ENCODE peak calls at places on chromosomes 1 and 21, in nine cellular contexts. E is A549, G is Panc1, T is HCT116, M is SK-N-SH, P is HepG2, N is GM23338, H is K562, K is GM12878. I is an unnamed sample.

GRCh38 chr1:212712451-212713303 is 13.0 kb upstream of the BATF3 start:
- DNase-seq in N (no peak), E (no peak), P (no peak), T (no peak), M (no peak), G (no peak), H (no peak), K (no peak), I (no peak)

GRCh38 chr1:219573960-219574359 is 38.9 kb downstream of the ZC3H11B start:
- DNase-seq in M (no peak), E (no peak), T (no peak), G (no peak), K (no peak), N (no peak), H (no peak), P (no peak), I (no peak)

GRCh38 chr1:189859385-189859977 is 618.2 kb downstream of the BRINP3 start:
- DNase-seq in G (peak), E (peak), K (no peak), M (peak), P (peak), H (peak), T (peak), N (peak), I (peak)

GRCh38 chr1:39671793-39672550 is at the start of gene NT5C1A:
- DNase-seq in G (no peak), M (peak), H (peak), T (no peak), P (no peak), E (no peak), N (peak), K (no peak), I (no peak)

GRCh38 chr21:36929622-36930021 is 36.8 kb downstream of the HLCS start:
- DNase-seq in E (peak), T (no peak), K (no peak), M (no peak), H (no peak), G (no peak), N (peak), P (no peak), I (no peak)

GRCh38 chr1:210010161-210010560 is 72.1 kb downstream of the SYT14 start:
- DNase-seq in K (no peak), E (no peak), G (no peak), T (no peak), H (no peak), N (no peak), M (no peak), P (no peak), I (no peak)

GRCh38 chr1:229185913-229186312 is 85.0 kb upstream of the RAB4A start:
- DNase-seq in M (no peak), G (no peak), T (no peak), E (no peak), K (no peak), P (no peak), H (no peak), N (no peak), I (no peak)

GRCh38 chr1:59285691-59286090 is 11.2 kb upstream of the FGGY start:
- DNase-seq in E (no peak), H (no peak), M (no peak), K (no peak), T (no peak), N (no peak), P (no peak), G (no peak), I (peak)

GRCh38 chr21:41958886-41959563 is 5.2 kb upstream of the C2CD2 start:
- DNase-seq in M (no peak), G (no peak), T (no peak), N (no peak), P (no peak), H (no peak), K (no peak), E (no peak), I (no peak)

GRCh38 chr1:185546029-185546428 is 188.2 kb upstream of the HMCN1 start:
- DNase-seq in N (no peak), K (no peak), G (no peak), P (no peak), T (no peak), M (no peak), E (no peak), H (no peak), I (no peak)
- TF ChIP-seq REST in N (no peak), K (no peak), G (no peak), P (no peak), T (no peak), M (no peak), E (no peak), H (no peak), I (no peak)

DNA sequence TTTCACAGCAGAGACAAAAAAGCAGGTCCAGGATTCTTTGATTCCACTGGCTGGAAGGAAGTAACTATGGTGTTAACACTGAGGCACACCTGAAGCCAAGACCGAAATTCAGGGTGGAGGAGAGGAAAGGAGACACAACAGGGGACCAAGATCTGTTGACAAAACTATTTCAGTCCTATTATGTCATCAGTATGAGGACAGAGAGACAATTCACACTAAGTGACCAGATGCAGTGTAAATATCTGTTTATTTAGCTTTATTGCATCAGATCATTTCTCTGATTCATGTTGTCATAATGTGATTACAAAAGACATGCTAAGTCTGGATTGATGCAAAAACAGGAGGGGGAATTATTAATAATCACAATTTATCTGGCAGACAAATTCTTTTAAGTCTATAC is 118.8 kb downstream of the SIPA1L2 start:
- DNase-seq in G (peak), K (no peak), M (no peak), T (no peak), P (no peak), E (peak), N (no peak), H (no peak), I (no peak)
- H3K27ac ChIP-seq in G (no peak), K (no peak), M (no peak), T (no peak), P (no peak), E (peak), N (no peak), H (no peak), I (no peak)

DNA sequence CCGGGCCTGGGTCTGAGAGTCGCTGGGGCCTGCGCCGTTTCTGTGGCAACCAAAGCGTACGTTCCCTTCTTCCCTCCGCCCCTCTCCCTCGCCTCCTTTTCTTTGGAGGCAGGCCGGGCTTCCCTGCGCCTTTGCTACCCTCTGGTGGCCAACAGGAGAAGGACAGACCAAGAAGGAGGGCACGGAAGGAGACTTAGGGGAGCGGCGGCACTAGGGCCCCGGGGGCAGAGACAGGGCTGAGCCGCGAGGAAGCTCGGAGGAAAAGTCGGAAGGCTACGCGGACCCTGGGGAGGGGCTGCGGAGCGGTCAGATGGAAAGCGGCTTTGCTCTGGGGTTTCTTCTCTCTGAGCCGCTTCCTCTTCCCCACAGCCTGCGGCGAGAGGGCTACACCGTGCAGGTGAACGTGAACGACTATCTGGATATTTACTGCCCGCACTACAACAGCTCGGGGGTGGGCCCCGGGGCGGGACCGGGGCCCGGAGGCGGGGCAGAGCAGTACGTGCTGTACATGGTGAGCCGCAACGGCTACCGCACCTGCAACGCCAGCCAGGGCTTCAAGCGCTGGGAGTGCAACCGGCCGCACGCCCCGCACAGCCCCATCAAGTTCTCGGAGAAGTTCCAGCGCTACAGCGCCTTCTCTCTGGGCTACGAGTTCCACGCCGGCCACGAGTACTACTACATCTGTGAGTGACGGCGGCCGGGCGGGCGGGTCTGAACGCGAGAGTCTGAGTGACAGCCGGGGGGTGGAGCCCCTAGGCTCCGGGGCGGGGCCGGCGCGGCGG is 6.3 kb downstream of the EFNA3 start:
- DNase-seq in N (peak), T (peak), G (peak), E (peak), K (peak), P (peak), H (peak), M (peak), I (peak)
- TF ChIP-seq REST in N (no peak), T (no peak), G (no peak), E (no peak), K (no peak), P (no peak), H (no peak), M (peak), I (no peak)

DNA sequence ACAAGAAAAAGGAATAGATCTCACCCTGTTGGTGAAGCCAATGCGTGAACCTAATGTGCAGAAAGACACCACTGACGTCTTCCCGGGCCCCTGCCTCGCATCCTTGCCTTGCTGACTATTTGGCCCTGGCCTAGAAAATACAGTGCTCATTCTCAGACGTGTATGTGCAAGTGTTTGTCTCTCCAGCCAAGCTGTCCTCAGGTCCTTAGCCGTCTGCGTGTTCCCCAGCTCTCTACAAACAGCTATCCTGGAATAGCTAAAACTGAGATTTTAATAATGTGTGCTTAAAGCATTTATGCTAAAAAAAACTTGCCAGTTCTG is 55.9 kb downstream of the IRF2BP2 start:
- DNase-seq in H (no peak), T (no peak), E (no peak), P (no peak), K (no peak), G (no peak), M (no peak), N (no peak), I (no peak)
- H3K27ac ChIP-seq in H (peak), T (no peak), E (no peak), P (no peak), K (no peak), G (no peak), M (peak), N (no peak), I (no peak)

GRCh38 chr1:8987881-8988617 is 38.2 kb downstream of the SLC2A7 start:
- DNase-seq in G (no peak), M (peak), H (peak), P (no peak), E (peak), T (no peak), K (no peak), N (peak), I (no peak)
- TF ChIP-seq REST in G (no peak), M (no peak), H (no peak), P (no peak), E (no peak), T (no peak), K (no peak), N (no peak), I (no peak)

DNA sequence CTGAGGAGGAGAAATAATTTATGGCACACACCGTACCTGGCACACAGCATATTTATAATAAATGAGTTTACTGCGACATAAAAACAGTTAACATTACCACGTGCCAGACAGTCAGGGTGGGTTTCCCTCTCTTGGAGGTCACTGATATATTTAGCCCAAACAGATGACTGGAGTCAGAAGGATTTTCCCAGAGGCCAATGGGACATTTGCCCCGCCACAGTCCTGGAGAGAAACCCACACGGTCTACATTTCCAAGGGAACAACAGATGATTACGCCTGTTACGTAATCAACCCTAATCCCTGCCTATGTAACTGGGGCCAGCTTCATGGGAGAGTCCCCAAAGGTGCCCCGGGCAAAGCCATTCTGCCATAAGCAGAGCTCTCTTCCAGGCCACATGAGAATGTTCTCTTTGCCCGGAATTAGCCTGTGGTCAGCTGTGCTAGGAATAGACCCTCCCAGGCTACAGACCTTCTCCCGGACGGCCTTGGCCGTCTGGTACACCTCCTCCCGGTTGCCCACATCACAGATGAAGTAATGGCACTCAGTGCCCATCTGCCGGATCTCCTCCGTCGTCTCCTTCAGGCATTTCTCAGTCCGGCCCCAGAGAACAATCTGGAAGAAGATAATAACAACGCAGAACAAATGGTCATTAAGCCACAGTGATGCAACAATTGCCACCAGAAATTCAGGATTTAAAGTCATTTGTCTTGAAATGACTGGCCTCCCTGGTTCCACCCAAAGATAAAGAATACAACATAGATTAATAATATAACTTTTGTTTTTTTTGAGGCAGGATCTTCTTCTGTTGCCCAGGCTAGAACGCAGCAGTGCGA is 37.7 kb downstream of the DHRS3 start:
- DNase-seq in T (no peak), H (no peak), P (no peak), N (no peak), K (no peak), M (no peak), G (no peak), E (no peak), I (no peak)
- H3K27ac ChIP-seq in T (no peak), H (no peak), P (no peak), N (no peak), K (no peak), M (no peak), G (peak), E (peak), I (no peak)

GRCh38 chr21:44024257-44024656 is 12.1 kb downstream of the TRAPPC10 start:
- DNase-seq in K (no peak), H (no peak), P (no peak), E (no peak), T (no peak), N (no peak), G (no peak), M (no peak), I (no peak)

GRCh38 chr21:44028287-44028659 is 16.2 kb downstream of the TRAPPC10 start:
- DNase-seq in M (no peak), N (no peak), H (no peak), E (no peak), K (no peak), T (no peak), G (no peak), P (no peak), I (no peak)

GRCh38 chr21:44021064-44021463 is 9.0 kb downstream of the TRAPPC10 start:
- DNase-seq in K (no peak), T (no peak), P (peak), G (no peak), N (no peak), E (no peak), M (no peak), H (no peak), I (no peak)

GRCh38 chr21:44027607-44028286 is 15.6 kb downstream of the TRAPPC10 start:
- DNase-seq in P (no peak), N (no peak), M (no peak), E (no peak), G (no peak), T (no peak), K (no peak), H (no peak), I (no peak)

DNA sequence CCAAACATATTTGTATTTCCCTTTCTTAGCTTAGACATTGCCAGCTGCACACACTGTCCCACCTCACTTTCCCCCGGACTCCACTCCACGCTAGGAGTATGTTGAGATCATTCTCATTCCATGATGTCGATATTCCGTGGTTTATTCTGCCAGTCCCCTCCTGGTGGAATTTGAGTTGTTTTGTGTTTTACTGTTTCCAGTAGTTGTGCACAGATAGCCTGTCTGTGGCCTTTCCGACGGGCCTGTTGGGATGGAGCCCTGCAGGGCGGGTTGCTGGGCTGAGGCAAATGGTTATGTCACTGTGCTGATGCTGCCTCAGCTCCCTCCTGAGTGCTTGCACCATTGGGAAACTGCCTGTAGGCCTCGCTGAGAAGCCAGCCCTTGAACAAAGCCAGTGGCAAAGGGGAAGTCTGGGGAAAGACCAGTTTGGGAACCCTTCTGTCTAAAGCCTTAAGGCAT is 12.8 kb downstream of the TRAPPC10 start:
- DNase-seq in M (no peak), H (peak), K (no peak), E (no peak), T (no peak), P (no peak), N (peak), G (no peak), I (peak)
- TF ChIP-seq REST in M (no peak), H (no peak), K (no peak), E (no peak), T (no peak), P (no peak), N (no peak), G (no peak), I (no peak)

GRCh38 chr1:25245393-25245792 is 1.9 kb downstream of the RSRP1 start:
- DNase-seq in N (no peak), H (no peak), T (no peak), P (no peak), M (no peak), E (no peak), K (no peak), G (no peak), I (no peak)
- H3K27ac ChIP-seq in N (no peak), H (peak), T (no peak), P (no peak), M (peak), E (no peak), K (no peak), G (peak), I (no peak)

GRCh38 chr21:39392981-39393380 is 44.1 kb upstream of the HMGN1 start:
- DNase-seq in G (no peak), K (no peak), E (no peak), T (no peak), H (no peak), P (no peak), M (no peak), N (no peak), I (no peak)

GRCh38 chr21:39392296-39392695 is 43.4 kb upstream of the HMGN1 start:
- DNase-seq in N (no peak), E (no peak), G (no peak), P (no peak), T (no peak), K (no peak), H (no peak), M (no peak), I (no peak)

GRCh38 chr21:39400173-39400572 is 45.4 kb downstream of the LCA5L start:
- DNase-seq in N (no peak), T (no peak), K (no peak), G (no peak), M (no peak), E (no peak), P (no peak), H (no peak), I (no peak)

DNA sequence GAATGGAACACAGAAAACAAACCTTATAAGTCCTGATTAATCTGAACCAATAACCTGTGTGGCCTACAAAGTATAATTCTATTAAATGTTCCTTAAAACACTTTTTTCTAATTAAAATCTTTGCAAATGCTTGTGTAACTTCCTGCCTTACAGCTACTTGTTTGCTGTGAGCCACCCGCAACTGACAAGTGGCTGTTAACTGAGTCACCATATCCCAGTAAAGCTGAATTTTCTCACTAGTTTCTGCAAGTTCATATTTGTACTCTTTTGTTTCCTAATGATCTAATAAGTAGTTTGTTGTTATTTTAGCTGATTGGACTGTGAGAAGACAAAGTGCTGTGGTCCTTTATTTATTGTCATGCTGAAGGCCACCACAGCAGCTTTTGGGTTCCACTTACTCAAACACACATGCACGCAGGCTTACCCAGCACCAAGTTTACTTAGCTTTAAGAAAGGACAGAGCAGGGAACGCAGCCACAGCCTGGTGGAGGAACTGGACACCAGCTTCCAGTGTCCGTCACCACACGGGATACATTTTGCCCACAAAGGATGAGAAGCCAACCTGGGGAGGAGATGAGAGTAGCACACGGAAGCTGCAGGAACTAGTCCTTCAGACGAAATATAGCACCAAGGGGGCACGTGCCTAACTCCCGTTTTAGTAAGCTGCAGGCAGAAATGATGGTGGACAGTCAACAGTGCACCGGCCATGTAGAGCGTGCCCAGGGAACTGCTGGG is 47.8 kb downstream of the LCA5L start:
- DNase-seq in K (no peak), G (no peak), P (no peak), N (no peak), E (no peak), M (no peak), T (no peak), H (no peak), I (peak)
- TF ChIP-seq REST in K (no peak), G (no peak), P (no peak), N (no peak), E (no peak), M (no peak), T (no peak), H (no peak), I (no peak)

I was measured in HL-60.